ENCODE peak calls at places on chromosomes 2 and 18, in eight cellular contexts. L is Calu3; P is activated CD8-positive, alpha-beta T cell treated with anti-CD3 and anti-CD28 coated beads for 36 hours; Q is breast epithelium; I is HFF-Myc; A is BJ; B is uterus; R is AG04450. Y is an unnamed sample.

GRCh38 chr18:13303761-13304364 is 85.3 kb downstream of the LDLRAD4 start:
- DNase-seq in L (no peak), P (no peak), Q (no peak), I (no peak), A (no peak), B (no peak), R (no peak), Y (no peak)

GRCh38 chr2:100292022-100292580 is 30.2 kb downstream of the LONRF2 start:
- DNase-seq in L (peak), P (peak), Q (no peak), I (peak), A (no peak), B (peak), R (peak), Y (no peak)

GRCh38 chr2:200479617-200480292 is 30.1 kb downstream of the KCTD18 start:
- DNase-seq in L (no peak), P (no peak), Q (no peak), I (no peak), A (peak), B (no peak), R (peak), Y (no peak)

GRCh38 chr2:84938194-84938879 is 32.6 kb upstream of the KCMF1 start:
- DNase-seq in L (peak), P (peak), Q (no peak), I (no peak), A (peak), B (no peak), R (no peak), Y (no peak)

GRCh38 chr2:222239945-222240675 is 58.7 kb downstream of the PAX3 start:
- DNase-seq in L (no peak), P (no peak), Q (no peak), I (no peak), A (no peak), B (no peak), R (no peak), Y (no peak)

GRCh38 chr2:65562890-65563289 is 130.5 kb upstream of the SPRED2 start:
- DNase-seq in L (no peak), P (no peak), Q (no peak), I (no peak), A (no peak), B (no peak), R (no peak), Y (no peak)

GRCh38 chr2:215615067-215615828 is 179.4 kb upstream of the FN1 start:
- DNase-seq in L (no peak), P (no peak), Q (no peak), I (no peak), A (no peak), B (no peak), R (no peak), Y (no peak)

GRCh38 chr18:67425724-67426123 is 90.8 kb downstream of the DSEL start:
- DNase-seq in L (peak), P (no peak), Q (no peak), I (peak), A (peak), B (no peak), R (peak), Y (no peak)

GRCh38 chr2:231673348-231673770 is 35.0 kb upstream of the PTMA start:
- DNase-seq in L (peak), P (no peak), Q (no peak), I (no peak), A (no peak), B (peak), R (no peak), Y (no peak)

GRCh38 chr2:190050001-190050400 is 12.5 kb downstream of the MSTN start:
- DNase-seq in L (no peak), P (no peak), Q (no peak), I (no peak), A (no peak), B (no peak), R (peak), Y (no peak)

GRCh38 chr2:109297566-109298205 is 168.7 kb downstream of the SH3RF3 start:
- DNase-seq in L (no peak), P (no peak), Q (no peak), I (no peak), A (no peak), B (no peak), R (no peak), Y (no peak)

GRCh38 chr2:159262226-159262625 is 24.3 kb downstream of the WDSUB1 start:
- DNase-seq in L (no peak), P (no peak), Q (no peak), I (peak), A (peak), B (no peak), R (no peak), Y (no peak)

GRCh38 chr2:42959148-42959992 is 167.0 kb upstream of the HAAO start:
- DNase-seq in L (no peak), P (no peak), Q (no peak), I (no peak), A (no peak), B (peak), R (no peak), Y (no peak)

GRCh38 chr2:64844087-64844486 is 145.1 kb upstream of the SLC1A4 start:
- DNase-seq in L (no peak), P (no peak), Q (no peak), I (no peak), A (no peak), B (no peak), R (no peak), Y (no peak)

GRCh38 chr2:221897718-221898117 is 325.6 kb upstream of the EPHA4 start:
- DNase-seq in L (no peak), P (no peak), Q (no peak), I (no peak), A (no peak), B (no peak), R (no peak), Y (no peak)

GRCh38 chr2:188159484-188159883 is 132.2 kb upstream of the GULP1 start:
- DNase-seq in L (no peak), P (no peak), Q (no peak), I (no peak), A (no peak), B (no peak), R (no peak), Y (no peak)

GRCh38 chr2:18455256-18455862 is 105.1 kb downstream of the RDH14 start:
- DNase-seq in L (peak), P (no peak), Q (no peak), I (no peak), A (peak), B (no peak), R (no peak), Y (no peak)
- TF ChIP-seq CTCF in L (no peak), P (no peak), Q (no peak), I (peak), A (peak), B (peak), R (peak), Y (no peak)

DNA sequence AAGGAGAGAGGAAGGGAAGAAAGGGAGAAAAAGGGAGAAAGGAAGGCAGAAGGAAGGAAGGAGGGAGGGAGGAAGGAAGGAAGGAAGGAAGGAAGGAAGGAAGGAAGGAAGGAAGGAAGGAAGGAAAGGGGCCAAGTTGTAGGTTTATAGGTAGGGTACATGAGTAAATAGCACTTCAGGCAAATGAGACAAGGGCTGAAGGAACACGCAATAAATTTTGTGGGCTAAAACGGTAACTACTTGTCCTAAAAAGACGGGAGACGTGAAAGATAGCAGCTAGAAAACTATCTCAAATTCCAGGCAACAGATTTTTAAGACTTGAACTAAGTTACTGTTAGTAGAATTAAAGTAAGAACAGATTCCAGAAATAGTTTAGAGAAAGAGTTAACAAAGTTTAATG is 129.3 kb upstream of the XIRP2 start:
- DNase-seq in L (no peak), P (no peak), Q (no peak), I (no peak), A (no peak), B (no peak), R (no peak), Y (no peak)
- TF ChIP-seq CTCF in L (no peak), P (no peak), Q (no peak), I (no peak), A (no peak), B (no peak), R (no peak), Y (no peak)

GRCh38 chr2:9408641-9409151 is 14.6 kb downstream of the ITGB1BP1 start:
- DNase-seq in L (no peak), P (no peak), Q (no peak), I (no peak), A (no peak), B (no peak), R (no peak), Y (no peak)

GRCh38 chr2:9407363-9407811 is 15.9 kb downstream of the ITGB1BP1 start:
- DNase-seq in L (no peak), P (no peak), Q (no peak), I (no peak), A (no peak), B (no peak), R (no peak), Y (no peak)

GRCh38 chr2:9403924-9404323 is 19.4 kb downstream of the ITGB1BP1 start:
- DNase-seq in L (no peak), P (no peak), Q (no peak), I (no peak), A (no peak), B (no peak), R (no peak), Y (no peak)

GRCh38 chr2:9406529-9407362 is 16.6 kb downstream of the ITGB1BP1 start:
- DNase-seq in L (no peak), P (no peak), Q (no peak), I (no peak), A (no peak), B (no peak), R (peak), Y (no peak)

GRCh38 chr2:9405636-9406035 is 17.7 kb downstream of the ITGB1BP1 start:
- DNase-seq in L (no peak), P (no peak), Q (no peak), I (no peak), A (no peak), B (no peak), R (no peak), Y (no peak)
- TF ChIP-seq CTCF in L (no peak), P (no peak), Q (no peak), I (no peak), A (no peak), B (no peak), R (no peak), Y (no peak)

GRCh38 chr2:61543062-61543461 is 4.9 kb upstream of the XPO1 start:
- DNase-seq in L (no peak), P (peak), Q (no peak), I (no peak), A (no peak), B (no peak), R (no peak), Y (no peak)
- TF ChIP-seq CTCF in L (no peak), P (peak), Q (no peak), I (no peak), A (no peak), B (no peak), R (no peak), Y (no peak)

GRCh38 chr2:68709421-68709911 is 25.1 kb upstream of the ARHGAP25 start:
- DNase-seq in L (peak), P (peak), Q (no peak), I (peak), A (no peak), B (no peak), R (peak), Y (no peak)
- TF ChIP-seq CTCF in L (peak), P (peak), Q (peak), I (peak), A (peak), B (peak), R (peak), Y (no peak)

GRCh38 chr2:39059366-39059952 is 61.4 kb downstream of the SOS1 start:
- DNase-seq in L (no peak), P (no peak), Q (no peak), I (peak), A (peak), B (no peak), R (peak), Y (no peak)
- TF ChIP-seq CTCF in L (peak), P (peak), Q (peak), I (peak), A (peak), B (peak), R (peak), Y (no peak)

DNA sequence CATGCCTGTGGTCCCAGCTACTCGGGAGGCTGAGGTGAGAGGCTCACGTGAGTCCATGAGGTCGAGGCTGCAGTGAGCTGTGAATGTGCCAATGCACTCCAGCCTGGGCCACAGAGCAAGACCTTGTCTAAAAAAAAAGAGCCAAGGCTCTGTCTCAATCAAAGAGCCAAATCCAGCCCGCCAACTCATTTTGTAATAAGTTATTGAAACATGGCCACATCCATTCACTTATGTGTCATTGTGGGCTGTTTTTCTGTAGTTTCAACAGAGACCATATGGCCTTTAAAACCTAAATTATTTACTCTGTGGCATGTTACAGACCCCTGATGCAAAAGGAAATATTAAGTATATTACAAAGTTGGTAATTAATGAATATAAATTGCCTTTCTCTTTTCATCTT is 60.8 kb downstream of the GPR39 start:
- DNase-seq in L (no peak), P (no peak), Q (no peak), I (no peak), A (peak), B (no peak), R (no peak), Y (peak)
- TF ChIP-seq CTCF in L (no peak), P (no peak), Q (no peak), I (no peak), A (no peak), B (no peak), R (no peak), Y (no peak)

DNA sequence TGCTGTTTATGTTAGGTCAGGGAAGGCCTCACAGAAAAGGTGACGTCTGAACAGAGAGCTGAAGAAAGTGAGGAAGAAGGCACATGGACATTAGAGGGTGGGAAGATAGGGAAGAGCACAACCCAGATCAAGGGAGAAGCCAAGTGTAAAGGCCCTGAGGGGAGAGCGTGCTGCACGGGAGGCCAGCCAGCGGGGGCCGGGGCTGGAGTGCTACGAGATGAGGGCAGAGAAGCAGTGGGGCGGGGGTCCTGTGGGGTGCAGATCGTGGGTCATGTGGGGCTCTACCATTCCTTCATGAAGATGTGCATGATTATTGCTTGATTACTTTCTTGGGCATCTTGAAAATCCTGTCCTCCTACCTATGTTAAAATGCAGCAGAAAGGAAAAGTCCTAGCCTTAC is 50.8 kb downstream of the PROC start:
- DNase-seq in L (no peak), P (no peak), Q (no peak), I (no peak), A (no peak), B (no peak), R (no peak), Y (no peak)
- TF ChIP-seq CTCF in L (no peak), P (no peak), Q (no peak), I (no peak), A (no peak), B (no peak), R (no peak), Y (no peak)

DNA sequence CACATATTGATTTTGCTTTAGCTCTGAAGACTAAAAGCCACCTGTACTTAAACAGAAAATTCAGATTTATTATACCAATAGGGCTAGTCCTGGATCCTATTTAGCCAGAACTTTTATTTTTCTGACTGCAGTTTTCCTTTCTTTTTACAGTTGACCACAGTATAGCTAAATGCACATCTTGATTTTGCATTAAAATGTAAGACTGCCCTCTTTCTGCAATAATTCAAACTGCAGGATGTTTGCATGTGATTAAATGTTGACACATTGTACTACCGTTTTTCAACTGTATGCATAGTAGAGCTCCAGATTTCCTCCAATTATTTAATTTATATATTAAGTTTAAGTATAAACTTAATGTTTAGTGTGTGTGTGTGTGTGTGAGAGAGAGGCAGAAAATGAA is 1262.9 kb downstream of the SUCLG1 start:
- DNase-seq in L (no peak), P (no peak), Q (no peak), I (peak), A (no peak), B (no peak), R (peak), Y (no peak)
- TF ChIP-seq CTCF in L (no peak), P (peak), Q (peak), I (no peak), A (peak), B (no peak), R (peak), Y (no peak)

Y was measured in lower leg skin.